ENCODE peak calls at places on chromosomes 1 and 21, in five cellular contexts. C is activated CD4-positive, alpha-beta T cell treated with anti-CD3 and anti-CD28 coated beads for 24 hours; F is stimulated activated CD4-positive, alpha-beta T cell treated with anti-CD3 and anti-CD28 coated beads, Interleukin-1b, Interleukin-23, amount 100 ng/mL, for 4 hours; O is activated naive CD4-positive, alpha-beta T cell; R is chondrocyte. G is an unnamed sample.

GRCh38 chr1:232805269-232806070 is at the start of gene MAP10:
- DNase-seq in C (peak; percentile 56), F (peak; percentile 57), O (peak; percentile 47), R (no peak), G (peak; percentile 87)

GRCh38 chr1:9289724-9290493 is 2.8 kb upstream of the SPSB1 start:
- DNase-seq in C (no peak), F (no peak), O (no peak), R (no peak), G (no peak)

GRCh38 chr1:63622847-63623566 is 29.8 kb downstream of the PGM1 start:
- DNase-seq in C (no peak), F (no peak), O (no peak), R (no peak), G (no peak)

GRCh38 chr1:59900640-59901039 is 25.9 kb downstream of the CYP2J2 start:
- DNase-seq in C (no peak), F (no peak), O (no peak), R (no peak), G (no peak)

GRCh38 chr1:182703539-182703938 is 19.2 kb upstream of the RGS8 start:
- DNase-seq in C (no peak), F (no peak), O (no peak), R (no peak), G (no peak)

GRCh38 chr1:63709267-63709828 is 64.5 kb upstream of the ROR1 start:
- DNase-seq in C (no peak), F (no peak), O (no peak), R (no peak), G (no peak)

GRCh38 chr1:206839857-206840256 is 25.6 kb upstream of the IL20 start:
- DNase-seq in C (no peak), F (no peak), O (no peak), R (no peak), G (no peak)

GRCh38 chr21:37916795-37917142 is 512 bp upstream of the KCNJ6 start:
- DNase-seq in C (no peak), F (no peak), O (no peak), R (no peak), G (no peak)

GRCh38 chr1:48673725-48674124 is 103.0 kb downstream of the BEND5 start:
- DNase-seq in C (no peak), F (no peak), O (no peak), R (no peak), G (peak; percentile 6)

GRCh38 chr1:152050886-152051764 is 14.3 kb upstream of the S100A11 start:
- DNase-seq in C (no peak), F (no peak), O (no peak), R (no peak), G (no peak)

GRCh38 chr1:199335496-199335895 is 692.0 kb upstream of the NR5A2 start:
- DNase-seq in C (no peak), F (no peak), O (no peak), R (no peak), G (no peak)

GRCh38 chr1:61320575-61320974 is 238.2 kb downstream of the NFIA start:
- DNase-seq in C (no peak), F (no peak), O (no peak), R (no peak), G (no peak)

GRCh38 chr1:40848530-40849189 is 13.5 kb downstream of the CITED4 start:
- DNase-seq in C (no peak), F (no peak), O (no peak), R (no peak), G (peak; percentile 45)

GRCh38 chr1:198179556-198179981 is 22.8 kb downstream of the NEK7 start:
- DNase-seq in C (no peak), F (no peak), O (no peak), R (no peak), G (no peak)

GRCh38 chr1:246428542-246429308 is 78.4 kb downstream of the SMYD3 start:
- DNase-seq in C (no peak), F (no peak), O (no peak), R (no peak), G (no peak)

GRCh38 chr1:234532511-234532922 is 53.5 kb upstream of the TARBP1 start:
- DNase-seq in C (no peak), F (no peak), O (no peak), R (no peak), G (no peak)

GRCh38 chr1:191582169-191582568 is 576.1 kb upstream of the RGS18 start:
- DNase-seq in C (no peak), F (no peak), O (no peak), R (no peak), G (peak; percentile 7)

GRCh38 chr1:56137829-56138505 is 441.4 kb downstream of the PLPP3 start:
- DNase-seq in C (no peak), F (no peak), O (no peak), R (no peak), G (no peak)

GRCh38 chr1:67194209-67194863 is 28.1 kb downstream of the IL23R start:
- DNase-seq in C (no peak), F (no peak), O (no peak), R (no peak), G (no peak)

GRCh38 chr21:45043541-45044020 is 30.8 kb upstream of the ADARB1 start:
- DNase-seq in C (no peak), F (no peak), O (no peak), R (peak; percentile 57), G (no peak)

GRCh38 chr1:230273141-230273710 is 152.9 kb downstream of the PGBD5 start:
- DNase-seq in C (no peak), F (no peak), O (no peak), R (peak; percentile 53), G (no peak)

GRCh38 chr21:35925497-35925896 is 134.8 kb downstream of the SETD4 start:
- DNase-seq in C (no peak), F (no peak), O (no peak), R (no peak), G (peak; percentile 9)

GRCh38 chr21:31386006-31386405 is 41.9 kb upstream of the TIAM1 start:
- DNase-seq in C (no peak), F (no peak), O (no peak), R (no peak), G (no peak)

GRCh38 chr1:207649865-207650580 is 5.1 kb downstream of the CR1L start:
- DNase-seq in C (no peak), F (no peak), O (no peak), R (no peak), G (no peak)

GRCh38 chr1:39933956-39934941 is 20.7 kb upstream of the MFSD2A start:
- DNase-seq in C (no peak), F (no peak), O (no peak), R (no peak), G (no peak)

GRCh38 chr1:26035959-26036755 is 9.8 kb downstream of the SLC30A2 start:
- DNase-seq in C (peak; percentile 74), F (peak; percentile 74), O (peak; percentile 67), R (no peak), G (peak; percentile 71)

GRCh38 chr1:98651116-98651625 is 10.3 kb upstream of the SNX7 start:
- DNase-seq in C (no peak), F (no peak), O (no peak), R (no peak), G (no peak)

GRCh38 chr1:236064674-236065508 is at the start of gene NID1:
- DNase-seq in C (no peak), F (peak; percentile 22), O (no peak), R (no peak), G (no peak)

GRCh38 chr1:191699343-191699742 is 458.9 kb upstream of the RGS18 start:
- DNase-seq in C (no peak), F (no peak), O (no peak), R (no peak), G (no peak)

GRCh38 chr1:183435497-183435896 is 17.3 kb upstream of the NMNAT2 start:
- DNase-seq in C (no peak), F (no peak), O (no peak), R (no peak), G (no peak)

GRCh38 chr1:37128091-37128490 is 93.8 kb upstream of the GRIK3 start:
- DNase-seq in C (no peak), F (no peak), O (no peak), R (no peak), G (no peak)

GRCh38 chr21:43923391-43923790 is 58.4 kb downstream of the AGPAT3 start:
- DNase-seq in C (no peak), F (no peak), O (no peak), R (peak; percentile 65), G (no peak)

GRCh38 chr1:111197598-111198289 is 2.7 kb downstream of the DENND2D start:
- DNase-seq in C (no peak), F (peak; percentile 48), O (peak; percentile 44), R (no peak), G (peak; percentile 57)

GRCh38 chr1:184019506-184019905 is 18.0 kb downstream of the COLGALT2 start:
- DNase-seq in C (no peak), F (no peak), O (no peak), R (no peak), G (no peak)

GRCh38 chr1:187689137-187689536 is 860.4 kb downstream of the PLA2G4A start:
- DNase-seq in C (no peak), F (no peak), O (no peak), R (no peak), G (no peak)

GRCh38 chr21:16742116-16742515 is 770.7 kb upstream of the CXADR start:
- DNase-seq in C (no peak), F (no peak), O (no peak), R (no peak), G (no peak)

GRCh38 chr1:10978719-10979118 is 33.7 kb upstream of the TARDBP start:
- DNase-seq in C (no peak), F (no peak), O (no peak), R (no peak), G (no peak)

GRCh38 chr21:25385912-25386474 is 221.3 kb downstream of the MRPL39 start:
- DNase-seq in C (no peak), F (no peak), O (no peak), R (no peak), G (peak; percentile 62)

G was measured in OCI-LY7.